ENCODE peak calls at places on chromosome 15, in five cellular contexts. M is stomach, V is GM12865, K is dorsolateral prefrontal cortex, B is fibroblast of pulmonary artery. T is an unnamed sample.

GRCh38 chr15:68567345-68567744 is 11.4 kb upstream of the CORO2B start:
- DNase-seq in M (no peak), V (no peak), K (no peak), B (no peak), T (no peak)

GRCh38 chr15:84752700-84753099 is 4.3 kb downstream of the ZNF592 start:
- DNase-seq in M (no peak), V (no peak), K (no peak), B (no peak), T (peak; percentile 23)

GRCh38 chr15:55402707-55403106 is 5.5 kb downstream of the CCPG1 start:
- DNase-seq in M (no peak), V (peak; percentile 42), K (no peak), B (peak; percentile 21), T (peak; percentile 24)

GRCh38 chr15:89802231-89802928 is 12.3 kb downstream of the ANPEP start:
- DNase-seq in M (no peak), V (no peak), K (no peak), B (no peak), T (no peak)

GRCh38 chr15:88605507-88606436 is 15.4 kb upstream of the AEN start:
- DNase-seq in M (peak; percentile 50), V (no peak), K (peak; percentile 43), B (peak; percentile 47), T (peak; percentile 19)

GRCh38 chr15:90419738-90420487 is 31.9 kb downstream of the IQGAP1 start:
- DNase-seq in M (no peak), V (peak; percentile 57), K (no peak), B (peak; percentile 77), T (peak; percentile 88)

GRCh38 chr15:57424628-57425405 is 48.5 kb downstream of the CGNL1 start:
- DNase-seq in M (no peak), V (no peak), K (no peak), B (no peak), T (no peak)

GRCh38 chr15:41597787-41598186 is 38.8 kb downstream of the TYRO3 start:
- DNase-seq in M (no peak), V (no peak), K (peak; percentile 52), B (no peak), T (no peak)

GRCh38 chr15:38670142-38671002 is 105.8 kb upstream of the RASGRP1 start:
- DNase-seq in M (no peak), V (peak; percentile 76), K (no peak), B (no peak), T (no peak)

GRCh38 chr15:80234883-80235282 is 17.1 kb downstream of the CTXND1 start:
- DNase-seq in M (peak; percentile 34), V (peak; percentile 70), K (no peak), B (peak; percentile 50), T (no peak)

GRCh38 chr15:65512807-65513416 is 4.6 kb downstream of the DPP8 start:
- DNase-seq in M (no peak), V (no peak), K (no peak), B (peak; percentile 92), T (peak; percentile 88)

GRCh38 chr15:82864967-82865366 is 55.5 kb downstream of the WHAMM start:
- DNase-seq in M (peak; percentile 3), V (no peak), K (no peak), B (no peak), T (no peak)

GRCh38 chr15:92962914-92963313 is 62.8 kb downstream of the CHD2 start:
- DNase-seq in M (no peak), V (no peak), K (no peak), B (no peak), T (no peak)

GRCh38 chr15:68644996-68645395 is 66.2 kb downstream of the CORO2B start:
- DNase-seq in M (no peak), V (no peak), K (no peak), B (no peak), T (no peak)

GRCh38 chr15:61661791-61662190 is 398.5 kb downstream of the VPS13C start:
- DNase-seq in M (no peak), V (no peak), K (no peak), B (no peak), T (peak; percentile 26)

GRCh38 chr15:58043192-58043903 is 22.2 kb downstream of the ALDH1A2 start:
- DNase-seq in M (peak; percentile 66), V (peak; percentile 45), K (no peak), B (peak; percentile 70), T (peak; percentile 35)

GRCh38 chr15:67146875-67147381 is 81.5 kb downstream of the SMAD3 start:
- DNase-seq in M (no peak), V (no peak), K (no peak), B (peak; percentile 97), T (peak; percentile 92)

GRCh38 chr15:29784413-29784812 is 37.9 kb downstream of the TJP1 start:
- DNase-seq in M (no peak), V (no peak), K (no peak), B (no peak), T (peak; percentile 35)

GRCh38 chr15:31034152-31034551 is 42.7 kb upstream of the MTMR10 start:
- DNase-seq in M (no peak), V (no peak), K (no peak), B (no peak), T (no peak)

GRCh38 chr15:67407709-67408257 is 113.1 kb upstream of the C15orf61 start:
- DNase-seq in M (no peak), V (no peak), K (no peak), B (no peak), T (no peak)

GRCh38 chr15:66851226-66852063 is 149.4 kb downstream of the SMAD6 start:
- DNase-seq in M (peak; percentile 89), V (peak; percentile 83), K (peak; percentile 72), B (peak; percentile 86), T (peak; percentile 73)

GRCh38 chr15:95596487-95596886 is 734.0 kb upstream of the NR2F2 start:
- DNase-seq in M (no peak), V (peak; percentile 1), K (no peak), B (no peak), T (no peak)

GRCh38 chr15:65248506-65248905 is 37.2 kb upstream of the CILP start:
- DNase-seq in M (no peak), V (no peak), K (no peak), B (no peak), T (no peak)

DNA sequence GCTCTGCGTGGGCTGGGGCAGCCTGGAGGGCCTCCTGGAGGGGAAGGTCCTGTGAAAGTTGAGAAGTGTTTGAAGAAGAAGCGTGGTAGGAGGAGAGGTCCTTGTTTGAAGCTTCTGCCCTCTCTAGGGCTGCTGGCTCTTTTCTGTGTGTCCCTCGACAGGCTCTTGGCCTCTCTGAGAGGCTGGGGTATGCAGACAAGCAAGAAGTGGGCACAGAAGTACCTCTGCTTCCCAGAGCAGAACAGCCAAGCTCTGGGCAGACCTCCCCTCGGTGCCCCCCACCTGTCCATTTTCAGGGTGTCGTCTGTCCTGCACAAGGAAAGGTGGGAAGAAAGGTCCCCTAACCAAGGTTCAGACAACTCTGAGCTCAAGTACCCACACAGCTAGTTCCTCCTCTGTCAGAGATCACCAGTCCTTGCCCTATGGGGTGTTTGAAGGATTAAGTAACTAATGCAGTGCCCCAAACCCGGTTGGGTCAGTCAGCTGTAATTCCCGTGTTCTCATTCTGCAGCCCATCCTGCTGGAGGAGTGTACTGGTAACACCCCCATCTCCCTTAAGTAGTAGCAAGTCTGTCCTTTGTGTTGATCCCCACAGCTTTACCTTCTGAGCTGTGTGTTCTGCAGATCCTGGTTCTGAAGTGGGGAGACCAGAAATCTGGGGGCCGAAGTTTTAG is 6.3 kb downstream of the CSK start:
- DNase-seq in M (no peak), V (no peak), K (no peak), B (no peak), T (no peak)
- H3K4me3 ChIP-seq in M (peak overlapping the region; percentile 21), V (peak overlapping the region; percentile 98), K (no peak overlapping the region), B (no peak overlapping the region), T (no peak overlapping the region)

GRCh38 chr15:77496710-77497107 is 76.0 kb downstream of the HMG20A start:
- DNase-seq in M (peak; percentile 80), V (peak; percentile 75), K (peak; percentile 40), B (peak; percentile 98), T (peak; percentile 90)

GRCh38 chr15:77495806-77496589 is 75.3 kb downstream of the HMG20A start:
- DNase-seq in M (no peak), V (no peak), K (no peak), B (peak; percentile 43), T (peak; percentile 29)

GRCh38 chr15:77497942-77498361 is 77.3 kb downstream of the HMG20A start:
- DNase-seq in M (no peak), V (no peak), K (peak; percentile 44), B (peak; percentile 32), T (peak; percentile 33)

GRCh38 chr15:77499087-77499765 is 78.5 kb downstream of the HMG20A start:
- DNase-seq in M (no peak), V (no peak), K (peak; percentile 45), B (no peak), T (no peak)

GRCh38 chr15:77497108-77497737 is 76.5 kb downstream of the HMG20A start:
- DNase-seq in M (peak; percentile 41), V (no peak), K (peak; percentile 95), B (peak; percentile 60), T (peak; percentile 76)
- TF ChIP-seq CTCF in M (peak; percentile 52), V (no peak), K (no peak), B (no peak), T (no peak)

DNA sequence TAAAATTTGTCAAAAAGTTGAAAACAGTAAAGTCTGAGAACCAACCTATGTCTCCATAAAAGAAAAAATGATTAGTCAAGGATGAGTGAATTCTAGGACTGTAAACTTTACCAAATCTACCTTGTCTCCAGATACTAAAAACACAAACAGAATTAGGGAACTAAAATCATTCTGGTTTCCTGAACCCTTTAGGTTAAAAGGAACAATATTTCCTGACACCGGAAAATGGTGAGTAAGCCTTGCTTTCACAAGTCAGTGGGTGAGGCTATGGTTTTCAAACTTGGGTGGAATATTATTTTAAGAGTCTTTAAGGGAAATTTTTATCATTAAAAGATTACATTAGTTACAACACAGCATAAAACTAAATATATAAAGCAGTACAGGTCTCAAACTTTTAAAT is 2.4 kb downstream of the SLC12A6 start:
- DNase-seq in M (no peak), V (peak; percentile 60), K (no peak), B (peak; percentile 54), T (no peak)
- H3K4me3 ChIP-seq in M (peak overlapping the region; percentile 11), V (peak overlapping the region; percentile 70), K (peak overlapping the region; percentile 94), B (peak overlapping the region; percentile 42), T (no peak overlapping the region)

GRCh38 chr15:78768096-78768495 is 43.2 kb downstream of the ADAMTS7 start:
- DNase-seq in M (no peak), V (no peak), K (no peak), B (no peak), T (no peak)

GRCh38 chr15:78766041-78766440 is 45.2 kb downstream of the ADAMTS7 start:
- DNase-seq in M (no peak), V (no peak), K (no peak), B (no peak), T (no peak)

GRCh38 chr15:78768531-78769408 is 42.5 kb downstream of the ADAMTS7 start:
- DNase-seq in M (no peak), V (no peak), K (no peak), B (no peak), T (no peak)

GRCh38 chr15:78763796-78764241 is 47.4 kb downstream of the ADAMTS7 start:
- DNase-seq in M (no peak), V (no peak), K (no peak), B (no peak), T (no peak)

DNA sequence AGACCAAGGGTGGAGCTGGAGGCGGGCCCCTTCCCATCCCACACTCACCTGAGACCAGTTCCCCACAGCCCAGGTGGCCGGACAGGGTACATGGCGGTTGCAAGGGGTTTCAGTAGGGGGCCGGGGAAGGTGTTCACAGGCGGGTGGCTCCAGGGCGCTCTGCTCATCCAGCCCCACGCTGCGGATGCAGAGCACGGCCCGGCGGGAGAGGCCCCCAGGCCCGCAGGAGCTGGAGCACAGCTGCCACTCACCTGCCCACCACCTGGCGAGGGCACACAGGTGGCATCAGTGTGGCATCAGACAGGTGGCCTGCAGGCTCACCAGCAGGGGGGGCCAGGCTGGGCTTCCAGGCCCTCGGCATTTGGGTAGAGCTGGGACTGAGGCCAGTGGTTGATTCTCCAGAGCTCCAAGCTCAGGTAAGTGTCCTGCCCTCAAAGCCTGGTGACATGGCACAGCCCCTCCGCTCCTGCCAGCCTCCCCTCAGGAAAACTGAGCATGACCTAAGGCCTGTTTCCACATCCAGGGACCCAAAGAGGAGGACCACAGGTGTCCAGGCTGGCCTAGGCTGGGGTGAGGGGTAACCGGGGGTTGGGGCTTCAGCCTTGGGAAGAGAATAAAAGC is 43.8 kb downstream of the ADAMTS7 start:
- DNase-seq in M (no peak), V (no peak), K (no peak), B (no peak), T (no peak)
- TF ChIP-seq CTCF in M (no peak), V (no peak), K (no peak), B (no peak), T (peak; percentile 8)